ENCODE peak calls at places on chromosomes 11 and 22, in five cellular contexts. C, K, X, W and G are unnamed samples.

GRCh38 chr11:16791494-16791961 is 53.1 kb downstream of the C11orf58 start:
- DNase-seq in K (no peak), W (peak), X (no peak), C (no peak), G (no peak)

GRCh38 chr11:111540114-111540920 is at the start of gene LAYN:
- DNase-seq in C (no peak), K (no peak), W (no peak), X (no peak), G (peak)

GRCh38 chr22:43848366-43849171 is 13.7 kb downstream of the SULT4A1 start:
- DNase-seq in X (no peak), W (peak), C (no peak), K (no peak), G (peak)

GRCh38 chr11:70712471-70712870 is 314.1 kb downstream of the CTTN start:
- DNase-seq in K (no peak), X (peak), W (no peak), C (no peak), G (peak)

GRCh38 chr11:20158597-20159257 is 1.5 kb downstream of the DBX1 start:
- DNase-seq in X (peak), W (no peak), C (no peak), K (no peak), G (peak)

GRCh38 chr11:29171350-29171950 is 845.4 kb downstream of the KCNA4 start:
- DNase-seq in W (no peak), K (no peak), C (no peak), X (no peak), G (no peak)

GRCh38 chr11:70606248-70606950 is 208.1 kb downstream of the CTTN start:
- DNase-seq in K (no peak), W (no peak), X (no peak), C (no peak), G (no peak)

GRCh38 chr11:66322732-66323427 is 6.0 kb upstream of the CD248 start:
- DNase-seq in K (no peak), C (no peak), X (no peak), W (no peak), G (no peak)

GRCh38 chr22:23402275-23403151 is 177.6 kb downstream of the IGLL1 start:
- DNase-seq in W (peak), X (peak), K (no peak), C (peak), G (peak)

GRCh38 chr11:131136476-131136875 is 220.2 kb upstream of the SNX19 start:
- DNase-seq in W (no peak), C (no peak), K (no peak), X (no peak), G (no peak)

GRCh38 chr11:27718853-27719574 is 18.8 kb upstream of the BDNF start:
- DNase-seq in W (no peak), X (no peak), K (no peak), C (no peak), G (peak)

GRCh38 chr11:36091256-36091811 is 147.5 kb downstream of the LDLRAD3 start:
- DNase-seq in K (no peak), X (peak), W (no peak), C (no peak), G (no peak)

GRCh38 chr22:24391836-24392217 is 35.6 kb upstream of the ADORA2A start:
- DNase-seq in C (no peak), W (no peak), K (no peak), X (no peak), G (no peak)

GRCh38 chr22:29755889-29756288 is 10.9 kb downstream of the ZMAT5 start:
- DNase-seq in C (no peak), K (no peak), X (no peak), W (no peak), G (no peak)

GRCh38 chr11:112590778-112591177 is 330.1 kb upstream of the PLET1 start:
- DNase-seq in K (no peak), W (no peak), X (no peak), C (no peak), G (no peak)

GRCh38 chr11:108897071-108897481 is 232.2 kb downstream of the DDX10 start:
- DNase-seq in K (no peak), X (no peak), W (peak), C (no peak), G (no peak)

GRCh38 chr11:118088531-118088930 is 1.8 kb upstream of the SMIM35 start:
- DNase-seq in X (no peak), C (no peak), W (no peak), K (no peak), G (no peak)
- TF ChIP-seq ATF3 in X (no peak), C (no peak), W (no peak), K (no peak), G (no peak)

GRCh38 chr11:68049509-68050370 is 10.9 kb downstream of the TCIRG1 start:
- DNase-seq in X (no peak), K (no peak), C (no peak), W (no peak), G (no peak)
- TF ChIP-seq ATF3 in X (no peak), K (no peak), C (no peak), W (no peak), G (no peak)

GRCh38 chr11:91822805-91823204 is 401.8 kb upstream of the FAT3 start:
- DNase-seq in K (no peak), W (no peak), X (no peak), C (no peak), G (no peak)

GRCh38 chr11:91823252-91823830 is 401.3 kb upstream of the FAT3 start:
- DNase-seq in W (no peak), X (no peak), K (no peak), C (no peak), G (no peak)

GRCh38 chr11:91819195-91819594 is 405.4 kb upstream of the FAT3 start:
- DNase-seq in C (no peak), K (no peak), W (no peak), X (no peak), G (no peak)

GRCh38 chr11:91819743-91820142 is 404.9 kb upstream of the FAT3 start:
- DNase-seq in C (no peak), K (no peak), W (no peak), X (no peak), G (no peak)

GRCh38 chr11:91820709-91821108 is 403.9 kb upstream of the FAT3 start:
- DNase-seq in K (no peak), X (no peak), W (no peak), C (no peak), G (no peak)
- TF ChIP-seq ATF3 in K (no peak), X (no peak), W (no peak), C (no peak), G (no peak)

DNA sequence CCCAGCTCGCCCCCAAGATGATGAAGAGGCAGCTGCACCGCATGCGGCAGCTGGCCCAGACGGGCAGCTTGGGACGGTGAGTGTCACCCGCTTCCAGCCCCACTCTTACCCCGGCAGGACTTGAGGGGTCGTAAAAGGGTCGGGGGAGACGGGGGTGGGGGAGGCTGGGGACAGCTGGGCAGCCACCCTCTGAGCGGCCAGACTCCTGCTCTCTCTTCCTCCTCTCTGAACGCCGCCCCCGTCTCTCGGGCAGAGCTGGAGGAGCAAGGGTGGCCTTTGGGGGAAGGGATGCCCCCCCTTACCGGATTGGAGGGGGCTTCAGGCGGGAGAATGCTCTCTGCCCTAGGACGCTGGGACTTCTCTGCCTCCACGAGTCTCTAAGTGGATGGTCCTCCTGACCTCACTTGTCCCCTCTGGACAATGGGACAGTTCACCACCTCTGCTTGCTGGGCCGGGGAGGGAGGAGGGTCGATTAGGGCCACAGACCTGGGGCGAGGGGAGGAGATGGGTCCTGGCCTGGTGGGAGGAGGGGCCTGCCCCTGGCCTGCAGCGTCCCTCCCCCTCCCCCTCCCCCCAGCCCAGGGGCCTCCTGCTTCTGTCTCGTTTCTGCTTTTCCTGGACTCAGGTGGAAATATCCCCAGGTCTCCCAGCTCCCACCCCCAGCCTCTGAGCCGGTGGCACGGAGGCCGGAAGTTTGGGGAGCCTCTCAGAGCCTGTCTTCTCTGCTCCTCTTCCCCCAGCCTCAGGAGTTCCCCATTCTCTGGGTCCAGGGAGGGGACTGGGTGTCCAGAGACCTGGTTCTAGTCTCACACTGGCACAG is 512 bp downstream of the SH3BP1 start:
- DNase-seq in X (peak), W (no peak), C (no peak), K (no peak), G (peak)
- TF ChIP-seq ATF3 in X (no peak), W (no peak), C (no peak), K (no peak), G (no peak)